ENCODE peak calls at places on chromosomes 7 and 10, in ten cellular contexts. J is lower lobe of right lung, L is HCT116, W is ascending aorta, V is spleen, U is body of pancreas, G is psoas muscle, D is astrocyte, B is SK-N-SH, X is hepatocyte. F is an unnamed sample. For H3K27me3, the result is how much of the 10 kb centered on the place peaks cover.

GRCh38 chr7:134995239-134996096 is 9.2 kb downstream of the AGBL3 start:
- DNase-seq in B (no peak), U (no peak), V (no peak), L (no peak), G (no peak), W (no peak), J (no peak), D (no peak), X (peak), F (no peak)

GRCh38 chr7:135100856-135101255 is 47.0 kb upstream of the TMEM140 start:
- DNase-seq in J (no peak), G (no peak), U (no peak), B (no peak), D (peak), W (no peak), X (no peak), L (no peak), V (no peak), F (no peak)

GRCh38 chr10:132331956-132332749 is at the start of gene LRRC27:
- DNase-seq in B (peak), G (peak), U (peak), J (peak), L (peak), X (peak), W (peak), V (peak), D (peak), F (peak)

GRCh38 chr7:99357701-99358490 is 16.6 kb upstream of the ARPC1B start:
- DNase-seq in L (no peak), U (no peak), V (no peak), G (no peak), J (no peak), B (no peak), D (no peak), W (no peak), X (no peak), F (no peak)

GRCh38 chr10:73590881-73591577 is at the start of gene USP54:
- DNase-seq in U (no peak), W (no peak), L (peak), D (peak), X (peak), G (no peak), J (no peak), B (no peak), V (no peak), F (no peak)

GRCh38 chr10:119333146-119333792 is 125.9 kb downstream of the GRK5 start:
- DNase-seq in X (no peak), W (no peak), U (no peak), G (no peak), B (no peak), V (peak), J (no peak), D (peak), L (no peak), F (no peak)

GRCh38 chr7:133064082-133064825 is 17.6 kb downstream of the CHCHD3 start:
- DNase-seq in D (no peak), V (no peak), U (no peak), B (no peak), W (no peak), G (no peak), J (no peak), L (no peak), X (no peak), F (no peak)

GRCh38 chr7:113840954-113841353 is 77.9 kb downstream of the PPP1R3A start:
- DNase-seq in L (no peak), B (no peak), V (no peak), J (no peak), U (no peak), W (no peak), G (no peak), D (no peak), X (no peak), F (no peak)

GRCh38 chr7:27103489-27104226 is 1.2 kb upstream of the HOXA2 start:
- DNase-seq in X (no peak), V (no peak), B (no peak), U (no peak), D (peak), L (no peak), G (no peak), J (no peak), W (peak), F (no peak)
- H3K4me3 ChIP-seq in X (no peak), V (peak), B (no peak), U (no peak), D (peak), L (no peak), G (peak), J (peak), W (peak), F (peak)

DNA sequence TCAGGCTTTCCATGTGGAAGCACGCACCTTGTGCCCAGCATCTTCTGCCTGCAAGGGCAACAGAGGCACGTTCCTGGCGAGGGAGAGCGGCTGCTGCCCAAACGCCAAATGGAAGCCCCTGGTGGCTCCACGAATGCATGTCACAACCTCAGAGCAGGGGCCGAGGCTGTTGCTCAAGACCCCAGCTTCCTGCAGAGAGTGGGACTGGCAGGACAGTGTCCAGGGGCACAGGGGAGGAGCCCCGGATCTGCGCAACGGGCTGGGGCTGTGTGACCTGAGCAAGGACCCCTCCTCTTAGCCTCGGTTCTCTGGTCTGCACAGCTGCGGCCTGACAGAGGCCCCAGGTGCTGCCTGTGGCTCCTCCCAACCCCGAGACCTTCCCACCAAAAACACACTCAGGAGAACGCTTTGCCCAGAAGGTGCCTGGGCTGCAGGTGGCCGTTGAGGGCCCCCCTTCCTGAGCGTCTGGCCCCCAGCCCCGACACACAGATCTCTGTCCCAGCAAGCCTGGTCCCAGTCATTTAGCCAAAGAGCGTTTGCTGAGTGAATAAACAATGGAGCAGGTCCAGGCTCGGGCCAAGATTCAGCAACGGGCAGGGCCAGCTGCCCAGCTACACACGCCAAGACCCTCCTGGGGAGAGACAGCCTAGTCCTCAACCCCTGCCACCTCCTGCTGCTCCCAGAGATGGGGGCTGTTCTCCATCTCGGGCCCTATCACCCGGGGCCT is 1.2 kb downstream of the MICALL2 start:
- DNase-seq in J (no peak), G (no peak), B (no peak), W (no peak), D (no peak), X (no peak), L (no peak), U (no peak), V (no peak), F (no peak)
- H3K27ac ChIP-seq in J (peak), G (peak), B (peak), W (peak), D (peak), X (peak), L (peak), U (peak), V (peak), F (peak)

GRCh38 chr10:46557319-46558140 is 1.1 kb upstream of the GPRIN2 start:
- DNase-seq in V (peak), L (no peak), W (peak), G (no peak), B (no peak), D (no peak), U (peak), J (peak), X (no peak), F (no peak)
- H3K27me3 ChIP-seq in V (half or more), L (under half), W (under half), G (under half), B (under half), D (half or more), U (under half), J (half or more), X (under half), F (half or more)

GRCh38 chr10:109851595-109851994 is 71.7 kb downstream of the XPNPEP1 start:
- DNase-seq in V (no peak), J (no peak), W (no peak), U (no peak), D (no peak), G (no peak), X (no peak), B (no peak), L (no peak), F (no peak)

GRCh38 chr10:109852004-109852717 is 71.2 kb downstream of the XPNPEP1 start:
- DNase-seq in U (peak), B (peak), G (peak), J (peak), W (peak), X (peak), D (peak), V (peak), L (peak), F (peak)

GRCh38 chr10:109852718-109853037 is 70.6 kb downstream of the XPNPEP1 start:
- DNase-seq in U (no peak), D (no peak), L (no peak), X (no peak), J (no peak), B (no peak), W (no peak), G (no peak), V (no peak), F (no peak)

GRCh38 chr10:109855746-109856145 is 67.6 kb downstream of the XPNPEP1 start:
- DNase-seq in G (no peak), J (no peak), D (no peak), W (no peak), X (no peak), L (no peak), V (no peak), U (no peak), B (no peak), F (no peak)

DNA sequence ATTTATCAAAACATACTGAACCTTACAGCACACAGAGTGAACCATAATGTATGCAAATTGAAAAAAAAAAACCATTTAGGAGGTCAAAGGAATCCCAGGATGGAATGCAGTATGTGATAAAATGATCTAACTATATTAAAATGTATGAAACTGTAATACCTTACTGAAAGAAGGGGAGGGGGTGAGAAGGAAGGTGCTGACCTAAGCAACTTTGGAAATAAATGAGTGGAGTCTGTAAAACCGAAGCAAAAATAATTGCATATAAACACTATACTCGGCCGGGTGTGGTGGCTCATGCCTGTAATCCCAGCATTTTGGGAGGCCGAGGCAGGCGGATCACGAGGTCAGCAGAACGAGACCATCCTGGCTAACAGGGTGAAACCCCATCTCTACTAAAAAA is 69.4 kb downstream of the XPNPEP1 start:
- DNase-seq in W (no peak), U (no peak), D (no peak), B (no peak), L (no peak), G (no peak), V (no peak), J (no peak), X (no peak), F (no peak)
- H3K4me3 ChIP-seq in W (no peak), U (no peak), D (no peak), B (no peak), L (no peak), G (no peak), V (no peak), J (no peak), X (no peak), F (no peak)

DNA sequence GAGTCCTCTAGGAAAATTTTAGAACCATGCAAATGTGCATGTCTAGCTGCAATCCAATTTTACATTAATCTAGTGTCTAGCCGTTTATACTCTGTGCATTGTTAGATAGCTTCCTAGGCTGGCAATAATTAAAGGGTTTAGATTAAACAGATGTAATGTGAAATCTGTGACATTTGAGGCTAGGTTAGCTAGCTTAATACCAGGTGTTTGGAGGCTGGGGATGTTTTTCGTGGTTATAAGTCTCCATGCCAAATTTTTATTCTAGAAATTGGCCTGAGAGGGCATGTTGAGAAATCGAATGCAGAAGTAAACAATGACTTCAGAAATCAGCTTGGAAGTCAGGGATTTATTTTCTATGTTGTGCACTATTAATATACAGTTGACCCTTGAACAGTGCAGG is 94.2 kb downstream of the ST7 start:
- DNase-seq in D (no peak), J (no peak), G (no peak), X (no peak), V (no peak), U (no peak), B (no peak), W (no peak), L (no peak), F (no peak)
- H3K27ac ChIP-seq in D (no peak), J (no peak), G (peak), X (no peak), V (no peak), U (peak), B (no peak), W (no peak), L (no peak), F (no peak)

DNA sequence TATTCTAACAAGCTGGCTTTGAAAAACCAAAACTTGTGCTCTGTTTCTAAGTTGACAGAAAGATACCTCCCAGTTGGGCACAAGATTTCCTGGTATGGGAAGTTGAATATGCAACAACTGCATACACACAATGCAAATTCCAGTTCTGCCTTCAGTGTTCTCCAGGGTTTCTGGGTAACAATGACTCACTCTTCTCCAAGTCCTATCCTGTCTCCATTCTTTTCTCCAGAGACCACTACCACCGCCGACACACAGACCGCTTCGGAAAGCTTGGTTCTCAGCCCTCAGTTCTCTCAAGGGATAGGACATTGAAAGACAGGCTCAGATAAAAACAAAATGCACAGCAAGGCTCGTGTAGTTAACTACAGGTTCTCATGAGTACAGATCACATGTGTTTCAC is 12.2 kb downstream of the PDE1C start:
- DNase-seq in V (no peak), B (no peak), J (no peak), D (peak), X (no peak), G (no peak), L (no peak), W (no peak), U (no peak), F (no peak)
- H3K27me3 ChIP-seq in V (under half), B (under half), J (under half), D (under half), X (under half), G (under half), L (under half), W (under half), U (under half), F (under half)

DNA sequence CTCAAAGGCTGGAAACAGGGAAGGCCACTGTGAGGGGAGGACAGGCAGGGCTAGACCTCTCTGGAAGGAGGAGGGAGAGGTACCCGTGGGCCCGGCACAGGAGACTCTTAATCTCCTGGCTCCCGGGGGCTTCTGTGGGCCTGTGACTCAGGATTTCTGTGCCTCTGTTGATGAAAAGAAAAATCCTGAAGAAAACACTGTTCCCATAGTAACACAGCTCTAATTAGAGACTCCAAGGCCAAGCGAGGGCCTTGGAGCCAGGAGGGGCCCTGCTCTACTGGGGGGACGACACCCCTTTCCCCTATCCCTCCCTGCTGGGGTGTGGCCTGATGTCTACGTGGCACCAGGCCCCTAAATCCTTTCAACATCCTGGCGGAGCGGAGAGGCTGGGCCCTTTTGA is 174.1 kb upstream of the TNRC18 start:
- DNase-seq in G (no peak), B (no peak), W (no peak), D (peak), X (peak), J (no peak), L (no peak), V (no peak), U (no peak), F (no peak)
- H3K4me3 ChIP-seq in G (no peak), B (peak), W (no peak), D (peak), X (no peak), J (no peak), L (no peak), V (no peak), U (no peak), F (peak)

F was measured in AG04450.